ENCODE peak calls at places on chromosomes 5 and 9, in four cellular contexts. H is amniotic stem cell, U is neuronal stem cell, I is cardiac fibroblast. Z is an unnamed sample.

GRCh38 chr5:121987685-121988073 is 25.9 kb downstream of the SRFBP1 start:
- DNase-seq in H (no peak), I (no peak), U (no peak), Z (no peak)

GRCh38 chr5:91928751-91929521 is 545.8 kb upstream of the ARRDC3 start:
- DNase-seq in H (no peak), U (no peak), I (peak; percentile 32), Z (peak; percentile 69)

GRCh38 chr5:32258406-32258805 is 54.3 kb downstream of the MTMR12 start:
- DNase-seq in U (no peak), H (no peak), I (no peak), Z (no peak)

GRCh38 chr5:53987091-53987490 is 323.3 kb downstream of the ARL15 start:
- DNase-seq in I (no peak), H (no peak), U (no peak), Z (no peak)

GRCh38 chr9:96565684-96566360 is 53.8 kb downstream of the CDC14B start:
- DNase-seq in U (no peak), I (peak; percentile 42), H (no peak), Z (peak; percentile 28)

GRCh38 chr9:132049323-132049882 is 30.3 kb downstream of the MED27 start:
- DNase-seq in H (no peak), U (no peak), I (peak; percentile 25), Z (no peak)

GRCh38 chr9:69036319-69036718 is 767 bp downstream of the FXN start:
- DNase-seq in H (no peak), U (no peak), I (peak; percentile 18), Z (no peak)

GRCh38 chr5:154179846-154180710 is 10.5 kb upstream of the GALNT10 start:
- DNase-seq in H (peak; percentile 33), U (peak; percentile 42), I (peak; percentile 81), Z (peak; percentile 67)

Z was measured in astrocyte of the spinal cord.